ENCODE peak calls at places on chromosomes 13 and 19, in ten cellular contexts. E is posterior cingulate gyrus, S is GM20000, V is skeletal muscle cell, C is neuronal stem cell, X is NCI-H460, D is cerebellum, P is HS-27A, Q is NCI-H345, K is T-helper 9 cell. R is an unnamed sample.

GRCh38 chr19:58265100-58265499 is 13.7 kb upstream of the ZNF8 start:
- DNase-seq in P (no peak), C (no peak), K (no peak), E (no peak), V (no peak), D (no peak), S (no peak), X (no peak), Q (no peak), R (no peak)

GRCh38 chr19:40600086-40600917 is 867 bp upstream of the LTBP4 start:
- DNase-seq in V (no peak), Q (no peak), E (peak; percentile 82), D (no peak), X (no peak), S (no peak), P (no peak), C (no peak), K (peak; percentile 14), R (no peak)

GRCh38 chr19:46924874-46925547 is 64.2 kb downstream of the ARHGAP35 start:
- DNase-seq in P (no peak), E (no peak), K (no peak), D (no peak), S (peak; percentile 49), V (no peak), X (no peak), Q (no peak), C (no peak), R (no peak)

GRCh38 chr13:65336106-65336603 is 1894.0 kb downstream of the PCDH9 start:
- DNase-seq in E (peak; percentile 57), P (no peak), K (no peak), V (no peak), D (no peak), S (no peak), X (no peak), Q (no peak), C (no peak), R (no peak)

GRCh38 chr19:29665826-29666633 is 769 bp downstream of the PLEKHF1 start:
- DNase-seq in S (no peak), E (no peak), Q (no peak), V (no peak), C (peak; percentile 37), K (no peak), P (no peak), D (no peak), X (no peak), R (no peak)

GRCh38 chr19:3508771-3509535 is 2.8 kb downstream of the FZR1 start:
- DNase-seq in D (no peak), P (no peak), E (peak; percentile 75), X (no peak), S (no peak), C (no peak), K (no peak), Q (no peak), V (no peak), R (no peak)

GRCh38 chr13:33992891-33993336 is 175.0 kb downstream of the RFC3 start:
- DNase-seq in Q (peak; percentile 44), D (no peak), E (no peak), P (no peak), S (no peak), K (no peak), X (no peak), C (no peak), V (no peak), R (no peak)

GRCh38 chr13:80753951-80754350 is 413.0 kb upstream of the SPRY2 start:
- DNase-seq in X (no peak), P (no peak), S (no peak), C (no peak), E (no peak), V (peak; percentile 58), D (no peak), K (no peak), Q (no peak), R (no peak)

GRCh38 chr13:21458457-21458815 is 667 bp downstream of the ZDHHC20 start:
- DNase-seq in S (peak; percentile 77), E (peak; percentile 88), C (no peak), K (peak; percentile 25), P (no peak), X (no peak), V (no peak), D (peak; percentile 48), Q (peak; percentile 53), R (no peak)

GRCh38 chr19:43532571-43532961 is 422 bp upstream of the ZNF575 start:
- DNase-seq in D (peak; percentile 71), E (no peak), S (peak; percentile 67), C (no peak), Q (no peak), K (no peak), P (no peak), V (no peak), X (no peak), R (no peak)

GRCh38 chr13:52371736-52372247 is 34.2 kb downstream of the THSD1 start:
- DNase-seq in C (peak; percentile 4), K (no peak), P (no peak), D (no peak), Q (no peak), V (peak; percentile 80), X (no peak), E (no peak), S (no peak), R (no peak)

GRCh38 chr13:51153527-51153926 is 42.5 kb upstream of the C13orf42 start:
- DNase-seq in C (no peak), E (no peak), P (no peak), V (no peak), D (no peak), X (no peak), Q (no peak), K (no peak), S (no peak), R (no peak)

GRCh38 chr19:45103625-45104319 is 10.8 kb downstream of the PPP1R37 start:
- DNase-seq in D (no peak), X (no peak), S (no peak), P (no peak), K (no peak), C (peak; percentile 80), E (no peak), V (no peak), Q (peak; percentile 87), R (no peak)

GRCh38 chr19:57664269-57665127 is 4.2 kb upstream of the ZSCAN4 start:
- DNase-seq in E (peak; percentile 91), D (peak; percentile 70), V (no peak), K (no peak), Q (peak; percentile 15), X (peak; percentile 12), C (peak; percentile 53), P (peak; percentile 26), S (peak; percentile 49), R (no peak)

GRCh38 chr13:113483504-113484287 is 6.8 kb downstream of the DCUN1D2 start:
- DNase-seq in C (no peak), S (no peak), K (no peak), D (peak; percentile 31), Q (no peak), V (no peak), P (no peak), E (no peak), X (no peak), R (no peak)

GRCh38 chr13:28396053-28396452 is 98.9 kb downstream of the FLT1 start:
- DNase-seq in K (no peak), Q (no peak), D (no peak), S (no peak), P (no peak), C (no peak), V (no peak), X (no peak), E (no peak), R (no peak)

GRCh38 chr13:48235100-48235813 is 2.3 kb downstream of the ITM2B start:
- DNase-seq in P (no peak), V (no peak), Q (peak; percentile 23), X (no peak), C (no peak), E (peak; percentile 79), D (peak; percentile 74), S (peak; percentile 57), K (peak; percentile 6), R (peak; percentile 58)

GRCh38 chr13:58964048-58964447 is 1199.7 kb downstream of the DIAPH3 start:
- DNase-seq in Q (no peak), V (no peak), E (no peak), C (no peak), P (no peak), K (no peak), D (no peak), S (no peak), X (no peak), R (no peak)

GRCh38 chr13:77698211-77699058 is 948 bp downstream of the SLAIN1 start:
- DNase-seq in E (peak; percentile 79), K (peak; percentile 33), X (no peak), Q (peak; percentile 73), P (no peak), D (peak; percentile 41), V (no peak), S (peak; percentile 71), C (peak; percentile 36), R (peak; percentile 58)

GRCh38 chr13:102325321-102325720 is 76.5 kb downstream of the FGF14 start:
- DNase-seq in C (no peak), V (no peak), S (no peak), Q (no peak), K (no peak), E (no peak), D (no peak), X (no peak), P (no peak), R (no peak)

GRCh38 chr13:103282571-103283450 is 216.6 kb upstream of the SLC10A2 start:
- DNase-seq in P (peak; percentile 62), E (no peak), S (no peak), C (no peak), Q (no peak), D (no peak), X (peak; percentile 33), V (peak; percentile 78), K (no peak), R (peak; percentile 15)

GRCh38 chr19:6412111-6412999 is 12.3 kb downstream of the KHSRP start:
- DNase-seq in D (no peak), S (peak; percentile 69), V (no peak), K (peak; percentile 40), Q (peak; percentile 29), P (no peak), E (no peak), X (no peak), C (no peak), R (no peak)

GRCh38 chr19:15979293-15979692 is 30.5 kb downstream of the OR10H4 start:
- DNase-seq in S (no peak), D (no peak), C (no peak), X (no peak), Q (no peak), V (no peak), E (no peak), K (no peak), P (no peak), R (no peak)

GRCh38 chr19:51247972-51248371 is 2.9 kb upstream of the SIGLECL1 start:
- DNase-seq in D (no peak), E (no peak), X (no peak), C (no peak), P (no peak), V (no peak), S (no peak), Q (no peak), K (no peak), R (no peak)

GRCh38 chr13:113091891-113092775 is 13.5 kb upstream of the F7 start:
- DNase-seq in C (no peak), Q (no peak), K (no peak), P (no peak), X (no peak), E (peak; percentile 74), V (no peak), S (no peak), D (no peak), R (no peak)

GRCh38 chr13:28805193-28805819 is 14.8 kb upstream of the MTUS2 start:
- DNase-seq in K (peak; percentile 22), V (no peak), C (no peak), D (no peak), S (no peak), X (no peak), E (no peak), P (no peak), Q (peak; percentile 1), R (peak; percentile 12)

GRCh38 chr19:29088761-29089160 is 124.2 kb downstream of the UQCRFS1 start:
- DNase-seq in V (no peak), E (no peak), C (no peak), D (no peak), P (no peak), X (no peak), Q (no peak), K (no peak), S (no peak), R (no peak)

GRCh38 chr13:114066956-114067355 is 65.5 kb downstream of the RASA3 start:
- DNase-seq in E (peak; percentile 49), K (no peak), C (no peak), X (no peak), D (no peak), V (no peak), P (no peak), S (no peak), Q (no peak), R (no peak)

R was measured in GM06990.